ENCODE peak calls at places on chromosome 7, in five cellular contexts. L is mesenchymal stem cell; U is CD4-positive, alpha-beta memory T cell; B is stomach; M is astrocyte. Y is an unnamed sample. For H3K4me1, the result is how much of the 10 kb centered on the place peaks cover.

GRCh38 chr7:106927541-106927940 is 62.5 kb downstream of the PIK3CG start:
- DNase-seq in L (no peak), U (no peak), B (no peak), M (no peak), Y (no peak)

GRCh38 chr7:107076781-107077698 is 32.5 kb downstream of the PRKAR2B start:
- DNase-seq in L (peak), U (no peak), B (no peak), M (peak), Y (no peak)

GRCh38 chr7:138470586-138471157 is 10.6 kb downstream of the TRIM24 start:
- DNase-seq in L (no peak), U (no peak), B (no peak), M (no peak), Y (no peak)

GRCh38 chr7:30364773-30365172 is 80.4 kb downstream of the ZNRF2 start:
- DNase-seq in L (no peak), U (no peak), B (no peak), M (no peak), Y (no peak)

GRCh38 chr7:138871691-138872090 is 73.7 kb upstream of the ATP6V0A4 start:
- DNase-seq in L (no peak), U (no peak), B (no peak), M (no peak), Y (no peak)

GRCh38 chr7:15016726-15017125 is 114.2 kb upstream of the DGKB start:
- DNase-seq in L (no peak), U (no peak), B (no peak), M (no peak), Y (no peak)

GRCh38 chr7:138982204-138982623 is 1.0 kb upstream of the KIAA1549 start:
- DNase-seq in L (peak), U (no peak), B (no peak), M (no peak), Y (no peak)

GRCh38 chr7:16135628-16136027 is 285.7 kb downstream of the CRPPA start:
- DNase-seq in L (no peak), U (no peak), B (no peak), M (no peak), Y (no peak)

GRCh38 chr7:38452615-38453014 is 178.6 kb downstream of the AMPH start:
- DNase-seq in L (no peak), U (no peak), B (no peak), M (peak), Y (no peak)

GRCh38 chr7:149880871-149881301 is 7.1 kb downstream of the ATP6V0E2 start:
- DNase-seq in L (no peak), U (no peak), B (no peak), M (no peak), Y (peak)

GRCh38 chr7:47778153-47778661 is 170.1 kb downstream of the PKD1L1 start:
- DNase-seq in L (no peak), U (no peak), B (no peak), M (peak), Y (no peak)

GRCh38 chr7:149862156-149862555 is 11.6 kb upstream of the ATP6V0E2 start:
- DNase-seq in L (no peak), U (no peak), B (no peak), M (no peak), Y (no peak)

GRCh38 chr7:129574487-129574886 is 37.0 kb upstream of the NRF1 start:
- DNase-seq in L (peak), U (no peak), B (no peak), M (peak), Y (no peak)

GRCh38 chr7:94375713-94376112 is 19.0 kb upstream of the COL1A2 start:
- DNase-seq in L (peak), U (no peak), B (no peak), M (peak), Y (peak)

GRCh38 chr7:108071551-108071950 is 58.6 kb downstream of the LAMB4 start:
- DNase-seq in L (no peak), U (no peak), B (no peak), M (no peak), Y (no peak)

GRCh38 chr7:109967401-109967800 is 1123.5 kb upstream of the LRRN3 start:
- DNase-seq in L (no peak), U (no peak), B (no peak), M (no peak), Y (no peak)

GRCh38 chr7:82331234-82331633 is 112.3 kb downstream of the CACNA2D1 start:
- DNase-seq in L (no peak), U (no peak), B (no peak), M (no peak), Y (no peak)

GRCh38 chr7:125878990-125879389 is 949.4 kb upstream of the POT1 start:
- DNase-seq in L (peak), U (no peak), B (no peak), M (no peak), Y (no peak)

GRCh38 chr7:150323682-150324365 is 479 bp upstream of the ACTR3C start:
- DNase-seq in L (no peak), U (no peak), B (no peak), M (no peak), Y (no peak)

GRCh38 chr7:128673571-128673970 is 1.5 kb downstream of the GARIN1A start:
- DNase-seq in L (no peak), U (no peak), B (no peak), M (no peak), Y (no peak)

GRCh38 chr7:96786261-96786997 is 76.8 kb upstream of the SEM1 start:
- DNase-seq in L (no peak), U (no peak), B (no peak), M (no peak), Y (peak)

GRCh38 chr7:1059200-1060091 is 15.1 kb downstream of the GPR146 start:
- DNase-seq in L (no peak), U (no peak), B (peak), M (no peak), Y (peak)

GRCh38 chr7:15440482-15440881 is 121.3 kb downstream of the AGMO start:
- DNase-seq in L (no peak), U (no peak), B (no peak), M (no peak), Y (no peak)

GRCh38 chr7:87506243-87507180 is 31.0 kb upstream of the ABCB4 start:
- DNase-seq in L (peak), U (peak), B (no peak), M (peak), Y (no peak)

GRCh38 chr7:104142147-104142546 is 65.7 kb downstream of the ORC5 start:
- DNase-seq in L (no peak), U (no peak), B (no peak), M (no peak), Y (no peak)

GRCh38 chr7:156002362-156003001 is 190.2 kb upstream of the SHH start:
- DNase-seq in L (no peak), U (no peak), B (no peak), M (no peak), Y (peak)

GRCh38 chr7:41938371-41938770 is 235.5 kb upstream of the INHBA start:
- DNase-seq in L (peak), U (no peak), B (no peak), M (no peak), Y (no peak)

GRCh38 chr7:144024213-144024612 is 24.1 kb downstream of the OR6B1 start:
- DNase-seq in L (no peak), U (no peak), B (no peak), M (no peak), Y (no peak)

GRCh38 chr7:115297651-115298050 is 375.8 kb downstream of the MDFIC start:
- DNase-seq in L (peak), U (no peak), B (peak), M (peak), Y (no peak)

GRCh38 chr7:86950360-86950759 is 109.1 kb downstream of the ELAPOR2 start:
- DNase-seq in L (no peak), U (no peak), B (no peak), M (no peak), Y (no peak)

GRCh38 chr7:29684787-29685650 is 121.3 kb upstream of the WIPF3 start:
- DNase-seq in L (peak), U (peak), B (peak), M (peak), Y (peak)

GRCh38 chr7:28481131-28481926 is 69.0 kb downstream of the CREB5 start:
- DNase-seq in L (peak), U (no peak), B (no peak), M (peak), Y (no peak)

GRCh38 chr7:148867571-148868377 is 16.3 kb downstream of the EZH2 start:
- DNase-seq in L (no peak), U (no peak), B (no peak), M (no peak), Y (no peak)

GRCh38 chr7:105010538-105011523 is 3.2 kb upstream of the KMT2E start:
- DNase-seq in L (peak), U (no peak), B (no peak), M (peak), Y (no peak)

GRCh38 chr7:940599-941408 is 13.7 kb downstream of the ADAP1 start:
- DNase-seq in L (no peak), U (no peak), B (no peak), M (no peak), Y (no peak)

GRCh38 chr7:91228927-91229326 is 35.3 kb upstream of the FZD1 start:
- DNase-seq in L (peak), U (no peak), B (no peak), M (no peak), Y (no peak)

GRCh38 chr7:129607471-129608120 is 3.9 kb upstream of the NRF1 start:
- DNase-seq in L (peak), U (peak), B (no peak), M (no peak), Y (peak)

GRCh38 chr7:74032624-74033371 is 4.8 kb downstream of the ELN start:
- DNase-seq in L (no peak), U (no peak), B (no peak), M (no peak), Y (no peak)

GRCh38 chr7:50262916-50263690 is 41.4 kb upstream of the IKZF1 start:
- DNase-seq in L (no peak), U (no peak), B (no peak), M (no peak), Y (no peak)

GRCh38 chr7:50265968-50266694 is 38.4 kb upstream of the IKZF1 start:
- DNase-seq in L (no peak), U (no peak), B (no peak), M (no peak), Y (no peak)

GRCh38 chr7:50264908-50265307 is 39.6 kb upstream of the IKZF1 start:
- DNase-seq in L (no peak), U (peak), B (no peak), M (no peak), Y (no peak)

GRCh38 chr7:50266893-50267386 is 37.6 kb upstream of the IKZF1 start:
- DNase-seq in L (no peak), U (peak), B (peak), M (no peak), Y (no peak)

GRCh38 chr7:50261593-50261992 is 42.9 kb upstream of the IKZF1 start:
- DNase-seq in L (no peak), U (peak), B (no peak), M (no peak), Y (no peak)
- H3K4me1 ChIP-seq in L (under half), U (half or more), B (under half), M (under half), Y (under half)

GRCh38 chr7:44994877-44995554 is 5.0 kb upstream of the CCM2 start:
- DNase-seq in L (no peak), U (no peak), B (no peak), M (no peak), Y (no peak)
- H3K4me1 ChIP-seq in L (under half), U (under half), B (under half), M (under half), Y (under half)

DNA sequence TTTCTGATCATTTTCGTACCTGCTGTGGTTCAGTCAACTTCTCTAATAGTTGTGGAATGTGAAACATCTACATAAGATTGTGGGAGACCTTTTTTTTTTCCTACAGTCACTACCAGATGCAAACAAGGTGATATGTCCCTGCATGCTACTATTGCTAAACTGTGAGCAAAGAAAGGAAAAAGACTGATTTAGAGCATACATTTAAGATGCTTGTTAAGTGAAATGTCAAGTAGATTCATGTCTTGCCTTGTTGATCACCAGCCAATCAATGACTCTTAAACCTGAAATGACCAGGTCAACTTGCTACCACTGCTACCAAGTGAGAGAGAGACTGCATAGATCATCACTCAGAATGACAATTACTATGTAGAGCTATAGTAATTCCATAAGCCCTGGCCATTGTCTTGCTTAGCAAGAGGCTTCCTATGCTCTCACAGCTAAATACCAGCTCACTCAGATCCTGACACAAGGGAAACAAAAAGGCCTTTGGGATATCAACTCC is 84.3 kb upstream of the SKAP2 start:
- DNase-seq in L (no peak), U (no peak), B (no peak), M (no peak), Y (peak)
- H3K4me1 ChIP-seq in L (under half), U (under half), B (under half), M (under half), Y (under half)

DNA sequence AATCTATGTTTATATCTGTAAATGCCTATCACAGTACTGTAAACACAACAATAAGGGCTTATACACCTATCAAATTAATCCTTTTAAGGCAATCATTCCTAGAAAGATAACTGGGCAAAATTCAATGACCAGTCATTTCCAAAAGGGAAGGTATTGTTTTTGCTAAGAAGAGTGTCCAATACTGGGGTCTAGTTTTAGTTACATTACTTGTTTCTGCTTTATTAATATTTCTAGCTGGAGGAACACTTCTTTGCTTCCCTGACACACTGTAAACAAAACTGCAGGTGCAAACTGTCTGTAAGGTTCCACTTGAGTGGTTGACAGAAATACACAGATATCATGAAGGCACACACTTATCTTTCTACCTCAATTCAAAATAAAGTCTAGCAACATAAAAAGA is 84.2 kb upstream of the FAM133B start:
- DNase-seq in L (no peak), U (no peak), B (no peak), M (no peak), Y (no peak)
- H3K4me1 ChIP-seq in L (under half), U (under half), B (under half), M (under half), Y (under half)

GRCh38 chr7:157612664-157613561 is 276.1 kb downstream of the DNAJB6 start:
- DNase-seq in L (no peak), U (peak), B (peak), M (no peak), Y (peak)
- H3K4me1 ChIP-seq in L (under half), U (under half), B (under half), M (under half), Y (under half)

GRCh38 chr7:131108212-131108980 is 219.3 kb upstream of the MKLN1 start:
- DNase-seq in L (peak), U (peak), B (no peak), M (no peak), Y (no peak)
- H3K4me1 ChIP-seq in L (under half), U (half or more), B (half or more), M (under half), Y (under half)

DNA sequence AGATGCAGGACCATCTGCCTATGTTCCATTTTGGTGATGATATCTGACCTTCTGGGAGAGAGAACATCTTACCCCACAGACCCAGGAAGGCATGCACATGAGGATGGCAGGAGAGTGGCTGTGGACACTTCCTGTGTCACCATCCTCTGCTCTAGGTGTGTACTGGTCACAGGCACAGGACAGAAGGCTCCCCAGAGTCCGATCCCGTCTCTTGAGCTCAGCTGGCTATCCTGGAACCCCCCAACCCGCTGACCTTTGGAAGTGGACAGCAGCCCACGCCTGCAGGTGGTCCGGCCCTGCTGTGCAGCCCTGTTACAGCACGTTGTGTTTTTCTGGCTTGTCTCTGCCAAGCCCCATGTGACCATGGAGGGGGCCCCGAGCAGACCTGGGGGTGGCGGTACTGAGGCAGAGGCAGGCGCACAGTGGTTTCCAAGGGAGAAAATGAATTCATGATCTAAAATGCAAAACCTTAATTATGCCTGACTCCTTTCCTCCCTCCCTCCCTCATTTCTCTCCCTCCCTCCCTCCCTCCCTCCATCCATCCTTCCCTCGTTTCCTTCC is 178.8 kb downstream of the CUX1 start:
- DNase-seq in L (no peak), U (no peak), B (no peak), M (no peak), Y (no peak)
- H3K4me1 ChIP-seq in L (under half), U (under half), B (under half), M (under half), Y (under half)

DNA sequence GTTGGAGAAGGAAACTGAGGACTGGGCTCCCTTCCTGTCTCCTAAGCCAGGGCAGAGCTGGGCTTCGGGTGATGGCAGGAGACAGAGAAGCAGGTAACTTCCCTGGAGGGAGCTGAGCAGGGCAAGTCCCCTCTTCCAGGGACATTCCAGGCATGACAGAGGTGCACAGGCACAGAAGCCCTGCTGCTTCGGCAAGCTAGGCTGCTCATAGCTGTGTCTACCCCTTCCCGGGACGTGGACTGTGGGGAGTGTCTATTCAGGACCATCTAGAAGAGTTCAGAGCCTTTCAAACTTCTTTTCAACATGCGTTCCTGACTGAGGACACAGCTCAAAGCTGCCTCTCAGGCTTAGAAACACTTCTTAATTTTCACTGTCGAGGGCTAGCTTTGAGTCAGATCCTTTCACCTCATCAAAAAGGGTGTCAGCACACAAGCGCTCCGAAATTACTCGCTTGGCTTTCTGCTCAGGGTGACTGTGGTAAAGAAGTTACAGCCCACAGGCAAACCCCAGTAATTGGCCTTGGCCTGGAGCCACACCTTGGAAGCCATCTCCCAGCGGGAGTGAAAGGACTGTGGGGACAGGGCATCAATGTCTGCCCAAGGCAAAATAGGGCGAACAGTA is 63.7 kb upstream of the STEAP1B start:
- DNase-seq in L (peak), U (no peak), B (no peak), M (peak), Y (peak)
- H3K4me1 ChIP-seq in L (under half), U (under half), B (half or more), M (half or more), Y (under half)

GRCh38 chr7:130996205-130996840 is 262.3 kb upstream of the KLF14 start:
- DNase-seq in L (no peak), U (no peak), B (peak), M (no peak), Y (no peak)

GRCh38 chr7:130995252-130996081 is 261.5 kb upstream of the KLF14 start:
- DNase-seq in L (no peak), U (no peak), B (peak), M (no peak), Y (no peak)

GRCh38 chr7:130993671-130994365 is 259.8 kb upstream of the KLF14 start:
- DNase-seq in L (no peak), U (no peak), B (no peak), M (no peak), Y (no peak)

GRCh38 chr7:130996841-130997231 is 262.8 kb upstream of the KLF14 start:
- DNase-seq in L (peak), U (no peak), B (peak), M (peak), Y (no peak)

DNA sequence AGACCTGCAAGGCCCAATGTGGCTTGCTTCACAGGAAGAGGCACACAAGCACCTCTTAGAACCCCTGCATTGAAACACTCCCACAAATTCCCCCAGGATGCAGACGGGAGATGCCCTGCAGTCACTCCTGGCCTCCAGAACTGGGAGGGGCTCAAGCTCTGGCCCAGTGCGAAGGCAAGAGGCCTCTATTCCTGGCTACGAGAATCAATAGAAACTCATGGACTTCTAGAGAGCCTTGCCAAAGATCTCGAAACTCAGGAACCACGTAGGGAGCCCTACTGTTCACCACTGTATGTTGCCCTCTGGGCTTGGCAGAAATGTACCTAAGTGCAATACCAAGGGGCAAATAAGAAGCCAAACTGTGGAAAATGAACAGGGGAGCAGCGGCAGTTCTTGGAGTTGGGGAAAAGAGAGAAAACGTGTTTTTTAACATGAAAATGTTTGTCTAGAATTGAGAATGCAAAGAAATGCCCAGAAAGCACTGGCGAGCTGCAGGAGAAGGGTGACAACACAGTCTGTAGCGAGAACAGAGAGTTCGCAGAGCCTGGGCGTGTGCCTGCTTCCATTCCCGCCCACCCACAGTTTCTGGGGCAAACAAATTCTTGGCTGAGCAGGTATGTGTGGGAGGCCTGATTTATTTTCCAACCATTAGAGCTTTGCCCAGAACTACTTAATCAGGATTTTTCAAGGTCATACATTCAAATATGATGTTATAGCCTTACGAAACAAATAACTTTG is 260.5 kb upstream of the KLF14 start:
- DNase-seq in L (no peak), U (no peak), B (peak), M (peak), Y (peak)
- H3K4me1 ChIP-seq in L (under half), U (half or more), B (half or more), M (under half), Y (under half)